ENCODE peak calls at places on chromosomes 13 and 19, in seven cellular contexts. D is breast epithelium, P is spleen, X is endothelial cell of umbilical vein, K is stomach, F is transverse colon, O is sigmoid colon. J is an unnamed sample.
A peak's percentile ranks its signal among the peaks of the same experiment; 100 is the strongest.

GRCh38 chr13:95896302-95896701 is 156.9 kb downstream of the UGGT2 start:
- DNase-seq in D (no peak), P (no peak), X (peak; percentile 64), K (no peak), F (no peak), O (no peak), J (no peak)

GRCh38 chr19:33279430-33280350 is 22.6 kb downstream of the CEBPA start:
- DNase-seq in D (no peak), P (no peak), X (no peak), K (no peak), F (no peak), O (no peak), J (no peak)

GRCh38 chr19:4374451-4375163 is 25.7 kb downstream of the SH3GL1 start:
- DNase-seq in D (no peak), P (no peak), X (peak; percentile 67), K (peak; percentile 73), F (peak; percentile 70), O (peak; percentile 93), J (peak; percentile 92)

GRCh38 chr13:22061806-22062391 is 391.0 kb downstream of the FGF9 start:
- DNase-seq in D (no peak), P (no peak), X (no peak), K (no peak), F (no peak), O (no peak), J (no peak)

GRCh38 chr13:110092869-110093268 is 214.1 kb downstream of the COL4A1 start:
- DNase-seq in D (no peak), P (no peak), X (no peak), K (no peak), F (no peak), O (no peak), J (no peak)

GRCh38 chr13:30480292-30480947 is 14.7 kb upstream of the HMGB1 start:
- DNase-seq in D (peak; percentile 52), P (no peak), X (no peak), K (peak; percentile 66), F (no peak), O (no peak), J (no peak)

GRCh38 chr13:62613819-62614218 is 1198.2 kb upstream of the PCDH20 start:
- DNase-seq in D (no peak), P (no peak), X (no peak), K (no peak), F (no peak), O (no peak), J (no peak)

GRCh38 chr13:77745784-77746183 is 48.3 kb downstream of the SLAIN1 start:
- DNase-seq in D (no peak), P (no peak), X (no peak), K (no peak), F (no peak), O (no peak), J (no peak)

GRCh38 chr13:63696055-63696454 is 2280.4 kb upstream of the PCDH20 start:
- DNase-seq in D (no peak), P (no peak), X (no peak), K (no peak), F (no peak), O (no peak), J (no peak)

GRCh38 chr19:14972676-14973075 is 7.0 kb downstream of the SLC1A6 start:
- DNase-seq in D (no peak), P (no peak), X (no peak), K (no peak), F (no peak), O (no peak), J (no peak)

GRCh38 chr13:73324842-73325241 is 266.0 kb downstream of the KLF5 start:
- DNase-seq in D (no peak), P (no peak), X (no peak), K (no peak), F (no peak), O (no peak), J (no peak)

GRCh38 chr13:85316501-85316900 is 482.7 kb downstream of the SLITRK6 start:
- DNase-seq in D (no peak), P (no peak), X (peak; percentile 20), K (no peak), F (no peak), O (no peak), J (no peak)

GRCh38 chr19:33734913-33735312 is 61.8 kb upstream of the KCTD15 start:
- DNase-seq in D (peak; percentile 18), P (no peak), X (no peak), K (no peak), F (no peak), O (no peak), J (no peak)

GRCh38 chr13:32311188-32311897 is 3.8 kb downstream of the ZAR1L start:
- DNase-seq in D (no peak), P (peak; percentile 79), X (no peak), K (no peak), F (no peak), O (peak; percentile 60), J (no peak)

GRCh38 chr13:82833928-82834327 is 1048.3 kb downstream of the SLITRK1 start:
- DNase-seq in D (no peak), P (no peak), X (no peak), K (no peak), F (no peak), O (no peak), J (no peak)

GRCh38 chr19:38792250-38793111 is 3.5 kb downstream of the LGALS7B start:
- DNase-seq in D (no peak), P (peak; percentile 92), X (no peak), K (peak; percentile 39), F (peak; percentile 64), O (peak; percentile 73), J (no peak)

GRCh38 chr13:31111136-31111535 is 50.6 kb downstream of the HSPH1 start:
- DNase-seq in D (no peak), P (no peak), X (no peak), K (no peak), F (no peak), O (no peak), J (no peak)

GRCh38 chr13:104993708-104994107 is 1541.8 kb downstream of the EFNB2 start:
- DNase-seq in D (no peak), P (no peak), X (no peak), K (no peak), F (no peak), O (no peak), J (no peak)

GRCh38 chr13:28077231-28077630 is 23.1 kb downstream of the FLT3 start:
- DNase-seq in D (no peak), P (no peak), X (no peak), K (no peak), F (no peak), O (no peak), J (no peak)

GRCh38 chr13:110629735-110630134 is 14.4 kb downstream of the NAXD start:
- DNase-seq in D (no peak), P (no peak), X (no peak), K (no peak), F (no peak), O (no peak), J (no peak)

GRCh38 chr13:22897571-22898314 is 283.0 kb upstream of the SGCG start:
- DNase-seq in D (no peak), P (no peak), X (no peak), K (no peak), F (no peak), O (no peak), J (no peak)

DNA sequence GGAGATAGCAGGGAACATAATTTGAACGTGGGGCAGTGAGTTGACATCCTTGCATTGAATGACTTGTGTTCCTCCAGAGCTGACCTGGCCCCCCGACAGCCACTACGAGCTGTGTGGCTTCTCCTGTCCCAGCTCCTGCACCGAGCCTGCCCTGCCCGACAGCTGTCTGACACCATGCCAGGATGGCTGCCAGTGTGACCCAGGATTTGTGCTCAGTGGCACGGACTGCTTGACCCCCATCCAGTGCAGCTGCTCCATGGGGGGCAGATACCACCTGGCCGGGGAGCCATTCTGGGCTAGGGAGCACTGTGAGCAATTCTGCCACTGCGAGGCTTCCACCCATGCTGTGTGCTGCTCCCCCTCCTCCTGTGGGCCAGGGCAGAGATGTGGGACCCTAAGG is 29.2 kb upstream of the FXYD3 start:
- DNase-seq in D (no peak), P (peak; percentile 84), X (no peak), K (no peak), F (no peak), O (no peak), J (no peak)
- H3K4me3 ChIP-seq in D (no peak overlapping the region), P (no peak overlapping the region), X (no peak overlapping the region), K (no peak overlapping the region), F (no peak overlapping the region), O (no peak overlapping the region), J (no peak overlapping the region)

GRCh38 chr19:16095071-16095571 is 16.6 kb upstream of the RAB8A start:
- DNase-seq in D (no peak), P (no peak), X (no peak), K (no peak), F (no peak), O (no peak), J (no peak)
- TF ChIP-seq POLR2AphosphoS5 in D (no peak), P (no peak), X (peak; percentile 18), K (no peak), F (no peak), O (no peak), J (no peak)

DNA sequence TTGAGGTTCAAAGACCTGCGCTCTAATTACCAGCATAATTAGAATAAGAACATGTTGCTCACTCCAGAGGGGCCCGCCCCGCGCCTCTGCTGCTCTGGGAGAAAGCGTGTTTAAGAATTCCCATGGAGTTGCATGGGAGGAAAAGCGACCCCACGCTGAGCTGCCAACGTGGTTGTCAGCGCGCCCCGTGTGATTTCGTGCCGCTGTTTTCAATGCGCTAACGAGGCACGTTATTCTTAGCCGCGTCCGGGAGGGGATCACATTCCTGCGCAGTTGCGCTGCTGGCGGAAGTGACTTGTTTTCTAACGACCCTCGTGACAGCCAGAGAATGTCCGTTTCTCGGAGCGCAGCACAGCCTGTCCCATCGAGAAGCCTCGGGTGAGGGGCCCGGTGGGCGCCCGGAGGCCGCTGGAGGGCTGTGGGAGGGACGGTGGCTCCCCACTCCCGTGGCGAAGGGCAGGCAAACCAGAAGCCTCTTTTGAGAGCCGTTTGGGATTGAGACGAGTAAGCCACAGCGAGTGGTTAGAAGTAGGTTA is 173.8 kb upstream of the SOX1 start:
- DNase-seq in D (no peak), P (no peak), X (no peak), K (no peak), F (no peak), O (no peak), J (no peak)
- H3K4me3 ChIP-seq in D (no peak overlapping the region), P (no peak overlapping the region), X (no peak overlapping the region), K (no peak overlapping the region), F (no peak overlapping the region), O (peak overlapping the region; percentile 10), J (peak overlapping the region; percentile 39)

GRCh38 chr19:927044-927706 is 1.3 kb downstream of the ARID3A start:
- DNase-seq in D (no peak), P (peak; percentile 94), X (no peak), K (peak; percentile 55), F (peak; percentile 62), O (peak; percentile 93), J (peak; percentile 87)
- TF ChIP-seq POLR2AphosphoS5 in D (no peak), P (peak; percentile 42), X (no peak), K (no peak), F (no peak), O (no peak), J (no peak)

DNA sequence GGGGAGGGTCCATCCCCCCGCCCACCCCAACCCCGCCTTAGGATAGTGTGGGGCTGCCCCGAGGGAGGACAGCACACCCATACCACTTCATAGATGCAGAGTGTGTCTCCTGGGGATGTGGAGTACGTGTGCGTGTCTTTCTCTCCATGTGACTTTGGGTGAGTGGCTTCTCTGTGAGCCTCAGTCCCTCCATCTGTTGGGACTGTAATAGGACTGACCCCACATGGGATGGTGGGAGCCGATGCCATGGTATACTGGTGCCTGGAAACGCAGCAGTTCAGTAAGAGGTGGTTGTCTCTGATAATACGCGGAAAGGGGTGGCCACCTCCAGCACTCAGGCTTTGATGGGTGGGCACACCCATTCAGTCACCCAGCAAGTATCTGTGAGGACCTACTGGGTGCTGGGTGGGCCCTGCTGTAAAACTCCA is 816 bp upstream of the PRKD2 start:
- DNase-seq in D (no peak), P (peak; percentile 75), X (no peak), K (no peak), F (no peak), O (peak; percentile 64), J (no peak)
- H3K4me3 ChIP-seq in D (peak overlapping the region; percentile 74), P (peak overlapping the region; percentile 79), X (peak overlapping the region; percentile 85), K (peak overlapping the region; percentile 75), F (peak overlapping the region; percentile 91), O (peak overlapping the region; percentile 85), J (peak overlapping the region; percentile 80)

J was measured in suprapubic skin.